ENCODE peak calls at places on chromosome 11, in five cellular contexts. E, L, I, G and O are unnamed samples.

GRCh38 chr11:86978756-86979608 is 23.8 kb upstream of the FZD4 start:
- DNase-seq in L (no peak), G (peak), E (no peak), I (peak), O (peak)

GRCh38 chr11:64224891-64225607 is 937 bp downstream of the TRPT1 start:
- DNase-seq in E (no peak), G (no peak), L (no peak), I (no peak), O (no peak)

GRCh38 chr11:69373251-69373635 is 79.3 kb downstream of the MYEOV start:
- DNase-seq in I (no peak), L (no peak), E (no peak), G (no peak), O (no peak)

GRCh38 chr11:4664791-4665190 is 21.0 kb downstream of the OR51E1 start:
- DNase-seq in E (no peak), L (no peak), I (no peak), G (no peak), O (no peak)

GRCh38 chr11:4370166-4370565 is 2.0 kb upstream of the OR52B4 start:
- DNase-seq in G (no peak), L (no peak), I (no peak), E (no peak), O (no peak)

GRCh38 chr11:69348414-69349235 is 54.7 kb downstream of the MYEOV start:
- DNase-seq in I (peak), E (no peak), G (no peak), L (no peak), O (no peak)

GRCh38 chr11:33633251-33634003 is 67.2 kb downstream of the C11orf91 start:
- DNase-seq in I (peak), G (peak), L (no peak), E (no peak), O (no peak)

GRCh38 chr11:130389315-130389935 is 39.0 kb downstream of the ADAMTS8 start:
- DNase-seq in I (no peak), L (no peak), E (no peak), G (no peak), O (no peak)

GRCh38 chr11:19597194-19597593 is 115.4 kb upstream of the NAV2 start:
- DNase-seq in L (no peak), G (no peak), I (no peak), E (no peak), O (no peak)

GRCh38 chr11:124961972-124962609 is 8.1 kb downstream of the CCDC15 start:
- DNase-seq in E (no peak), I (peak), L (peak), G (peak), O (peak)

GRCh38 chr11:12921580-12922157 is 87.4 kb upstream of the RASSF10 start:
- DNase-seq in G (no peak), L (no peak), I (no peak), E (no peak), O (no peak)

GRCh38 chr11:118918128-118918685 is 7.5 kb downstream of the BCL9L start:
- DNase-seq in I (peak), L (no peak), G (peak), E (no peak), O (no peak)